ENCODE peak calls at places on chromosome 11, in ten cellular contexts. One of them, this sample, is unnamed.

GRCh38 chr11:76690736-76691135 is 20.2 kb upstream of the LRRC32 start:
- DNase-seq in MM.1S: no peak
- DNase-seq in stomach: no peak
- DNase-seq in endodermal cell: no peak
- DNase-seq in neural progenitor cell: no peak
- DNase-seq in transverse colon: no peak
- DNase-seq in fibroblast of lung: no peak
- DNase-seq in HCT116: no peak
- DNase-seq in PC-9: no peak
- DNase-seq in psoas muscle: no peak
- DNase-seq in this sample: peak

GRCh38 chr11:45982656-45983470 is 60.4 kb downstream of the LARGE2 start:
- DNase-seq in MM.1S: no peak
- DNase-seq in stomach: no peak
- DNase-seq in endodermal cell: peak
- DNase-seq in neural progenitor cell: peak
- DNase-seq in transverse colon: no peak
- DNase-seq in fibroblast of lung: peak
- DNase-seq in HCT116: peak
- DNase-seq in PC-9: no peak
- DNase-seq in psoas muscle: peak
- DNase-seq in this sample: peak

GRCh38 chr11:287821-288327 is 1.1 kb upstream of the PGGHG start:
- DNase-seq in MM.1S: no peak
- DNase-seq in stomach: no peak
- DNase-seq in endodermal cell: no peak
- DNase-seq in neural progenitor cell: peak
- DNase-seq in transverse colon: peak
- DNase-seq in fibroblast of lung: no peak
- DNase-seq in HCT116: no peak
- DNase-seq in PC-9: no peak
- DNase-seq in psoas muscle: peak
- DNase-seq in this sample: no peak

GRCh38 chr11:17972987-17973386 is 39.9 kb downstream of the SERGEF start:
- DNase-seq in MM.1S: no peak
- DNase-seq in stomach: no peak
- DNase-seq in endodermal cell: peak
- DNase-seq in neural progenitor cell: peak
- DNase-seq in transverse colon: peak
- DNase-seq in fibroblast of lung: peak
- DNase-seq in HCT116: peak
- DNase-seq in PC-9: peak
- DNase-seq in psoas muscle: peak
- DNase-seq in this sample: peak

GRCh38 chr11:72625746-72626636 is 48.2 kb downstream of the PDE2A start:
- DNase-seq in MM.1S: no peak
- DNase-seq in stomach: peak
- DNase-seq in endodermal cell: no peak
- DNase-seq in neural progenitor cell: no peak
- DNase-seq in transverse colon: peak
- DNase-seq in fibroblast of lung: no peak
- DNase-seq in HCT116: no peak
- DNase-seq in PC-9: no peak
- DNase-seq in psoas muscle: peak
- DNase-seq in this sample: no peak

GRCh38 chr11:72471005-72471898 is 36.9 kb upstream of the CLPB start:
- DNase-seq in MM.1S: peak
- DNase-seq in stomach: peak
- DNase-seq in endodermal cell: peak
- DNase-seq in neural progenitor cell: peak
- DNase-seq in transverse colon: peak
- DNase-seq in fibroblast of lung: peak
- DNase-seq in HCT116: peak
- DNase-seq in PC-9: peak
- DNase-seq in psoas muscle: peak
- DNase-seq in this sample: peak

GRCh38 chr11:26137651-26138050 is 194.3 kb upstream of the ANO3 start:
- DNase-seq in MM.1S: no peak
- DNase-seq in stomach: no peak
- DNase-seq in endodermal cell: no peak
- DNase-seq in neural progenitor cell: no peak
- DNase-seq in transverse colon: no peak
- DNase-seq in fibroblast of lung: no peak
- DNase-seq in HCT116: no peak
- DNase-seq in PC-9: no peak
- DNase-seq in psoas muscle: no peak
- DNase-seq in this sample: no peak

GRCh38 chr11:44927174-44927661 is 23.5 kb downstream of the TP53I11 start:
- DNase-seq in MM.1S: peak
- DNase-seq in stomach: peak
- DNase-seq in endodermal cell: peak
- DNase-seq in neural progenitor cell: peak
- DNase-seq in transverse colon: peak
- DNase-seq in fibroblast of lung: peak
- DNase-seq in HCT116: peak
- DNase-seq in PC-9: peak
- DNase-seq in psoas muscle: peak
- DNase-seq in this sample: peak

GRCh38 chr11:14607713-14608112 is 35.9 kb upstream of the PDE3B start:
- DNase-seq in MM.1S: no peak
- DNase-seq in stomach: no peak
- DNase-seq in endodermal cell: no peak
- DNase-seq in neural progenitor cell: no peak
- DNase-seq in transverse colon: no peak
- DNase-seq in fibroblast of lung: no peak
- DNase-seq in HCT116: no peak
- DNase-seq in PC-9: no peak
- DNase-seq in psoas muscle: no peak
- DNase-seq in this sample: no peak

GRCh38 chr11:132556316-132556715 is 976.0 kb downstream of the OPCML start:
- DNase-seq in MM.1S: no peak
- DNase-seq in stomach: no peak
- DNase-seq in endodermal cell: no peak
- DNase-seq in neural progenitor cell: no peak
- DNase-seq in transverse colon: no peak
- DNase-seq in fibroblast of lung: no peak
- DNase-seq in HCT116: no peak
- DNase-seq in PC-9: no peak
- DNase-seq in psoas muscle: no peak
- DNase-seq in this sample: no peak

GRCh38 chr11:44886765-44887164 is 63.9 kb downstream of the TP53I11 start:
- DNase-seq in MM.1S: no peak
- DNase-seq in stomach: no peak
- DNase-seq in endodermal cell: no peak
- DNase-seq in neural progenitor cell: no peak
- DNase-seq in transverse colon: no peak
- DNase-seq in fibroblast of lung: peak
- DNase-seq in HCT116: no peak
- DNase-seq in PC-9: no peak
- DNase-seq in psoas muscle: no peak
- DNase-seq in this sample: peak

GRCh38 chr11:133827556-133827955 is 17.8 kb downstream of the SPATA19 start:
- DNase-seq in MM.1S: no peak
- DNase-seq in stomach: no peak
- DNase-seq in endodermal cell: no peak
- DNase-seq in neural progenitor cell: no peak
- DNase-seq in transverse colon: no peak
- DNase-seq in fibroblast of lung: no peak
- DNase-seq in HCT116: no peak
- DNase-seq in PC-9: no peak
- DNase-seq in psoas muscle: no peak
- DNase-seq in this sample: no peak

DNA sequence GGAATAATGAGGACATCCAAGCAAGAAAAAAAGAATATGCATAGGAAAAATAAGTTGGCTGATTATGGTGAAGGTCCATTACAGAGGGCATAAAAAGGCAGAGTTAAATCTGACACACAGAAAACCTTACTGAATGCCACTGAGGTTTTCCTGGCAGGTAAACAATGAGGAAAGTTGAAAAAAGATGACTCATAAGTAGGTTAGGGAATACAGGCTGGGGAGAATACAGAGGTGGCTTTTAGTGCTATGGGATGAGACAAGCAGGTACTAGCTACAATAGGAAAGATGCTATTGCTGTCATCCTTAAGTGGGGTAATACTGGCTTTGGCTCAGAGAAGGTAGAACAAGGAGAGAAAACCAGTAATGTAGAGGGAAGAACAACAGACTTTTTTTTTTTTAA is 44.7 kb downstream of the CSTF3 start:
- DNase-seq in MM.1S: no peak
- DNase-seq in stomach: no peak
- DNase-seq in endodermal cell: no peak
- DNase-seq in neural progenitor cell: no peak
- DNase-seq in transverse colon: no peak
- DNase-seq in fibroblast of lung: peak
- DNase-seq in HCT116: peak
- DNase-seq in PC-9: peak
- DNase-seq in psoas muscle: no peak
- DNase-seq in this sample: no peak
- H3K27ac ChIP-seq in MM.1S: no peak
- H3K27ac ChIP-seq in stomach: no peak
- H3K27ac ChIP-seq in endodermal cell: no peak
- H3K27ac ChIP-seq in neural progenitor cell: no peak
- H3K27ac ChIP-seq in transverse colon: no peak
- H3K27ac ChIP-seq in fibroblast of lung: no peak
- H3K27ac ChIP-seq in HCT116: no peak
- H3K27ac ChIP-seq in PC-9: peak
- H3K27ac ChIP-seq in psoas muscle: no peak
- H3K27ac ChIP-seq in this sample: no peak

DNA sequence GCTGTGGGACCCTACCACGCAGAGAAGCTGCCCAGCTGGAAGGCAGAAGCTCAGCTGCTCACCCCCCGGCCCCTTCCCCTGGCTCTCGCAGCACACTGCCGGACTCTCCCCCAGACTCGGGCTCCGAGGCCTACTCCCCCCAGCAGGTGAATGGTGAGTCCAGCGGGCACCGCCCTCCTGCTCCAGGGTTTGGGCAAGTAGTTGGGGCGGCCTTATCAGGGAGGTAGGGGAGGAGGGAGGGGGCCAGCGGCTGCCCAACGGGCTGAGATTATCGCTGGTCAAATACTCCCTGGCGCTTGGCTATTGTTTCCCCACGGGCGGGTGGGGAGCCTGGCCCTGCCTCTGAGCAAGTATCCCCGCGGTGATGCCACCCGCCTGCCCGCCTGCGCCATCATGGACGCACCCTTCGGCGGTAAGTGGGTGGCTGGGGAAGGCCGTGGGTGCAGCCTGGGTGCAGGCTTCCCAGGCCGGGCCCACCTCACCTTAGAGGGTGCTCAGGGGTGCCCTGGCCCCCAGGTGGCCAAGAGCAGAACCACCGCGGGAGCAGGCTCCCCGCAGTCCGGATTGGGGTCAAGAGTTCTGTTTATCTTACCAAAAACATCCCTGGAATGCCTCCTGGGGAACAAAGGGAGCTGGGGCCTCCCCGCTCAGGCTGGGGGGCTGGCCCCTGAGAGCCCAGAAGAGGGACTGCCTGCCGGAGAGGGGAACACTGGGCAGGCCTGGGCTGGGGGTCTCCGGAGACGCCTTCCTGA is 16.9 kb downstream of the MYRF start:
- DNase-seq in MM.1S: no peak
- DNase-seq in stomach: peak
- DNase-seq in endodermal cell: no peak
- DNase-seq in neural progenitor cell: peak
- DNase-seq in transverse colon: no peak
- DNase-seq in fibroblast of lung: peak
- DNase-seq in HCT116: no peak
- DNase-seq in PC-9: no peak
- DNase-seq in psoas muscle: no peak
- DNase-seq in this sample: peak
- TF ChIP-seq CTCF in MM.1S: no peak
- TF ChIP-seq CTCF in stomach: peak
- TF ChIP-seq CTCF in endodermal cell: peak
- TF ChIP-seq CTCF in neural progenitor cell: peak
- TF ChIP-seq CTCF in transverse colon: no peak
- TF ChIP-seq CTCF in fibroblast of lung: peak
- TF ChIP-seq CTCF in HCT116: peak
- TF ChIP-seq CTCF in PC-9: peak
- TF ChIP-seq CTCF in psoas muscle: no peak
- TF ChIP-seq CTCF in this sample: peak

DNA sequence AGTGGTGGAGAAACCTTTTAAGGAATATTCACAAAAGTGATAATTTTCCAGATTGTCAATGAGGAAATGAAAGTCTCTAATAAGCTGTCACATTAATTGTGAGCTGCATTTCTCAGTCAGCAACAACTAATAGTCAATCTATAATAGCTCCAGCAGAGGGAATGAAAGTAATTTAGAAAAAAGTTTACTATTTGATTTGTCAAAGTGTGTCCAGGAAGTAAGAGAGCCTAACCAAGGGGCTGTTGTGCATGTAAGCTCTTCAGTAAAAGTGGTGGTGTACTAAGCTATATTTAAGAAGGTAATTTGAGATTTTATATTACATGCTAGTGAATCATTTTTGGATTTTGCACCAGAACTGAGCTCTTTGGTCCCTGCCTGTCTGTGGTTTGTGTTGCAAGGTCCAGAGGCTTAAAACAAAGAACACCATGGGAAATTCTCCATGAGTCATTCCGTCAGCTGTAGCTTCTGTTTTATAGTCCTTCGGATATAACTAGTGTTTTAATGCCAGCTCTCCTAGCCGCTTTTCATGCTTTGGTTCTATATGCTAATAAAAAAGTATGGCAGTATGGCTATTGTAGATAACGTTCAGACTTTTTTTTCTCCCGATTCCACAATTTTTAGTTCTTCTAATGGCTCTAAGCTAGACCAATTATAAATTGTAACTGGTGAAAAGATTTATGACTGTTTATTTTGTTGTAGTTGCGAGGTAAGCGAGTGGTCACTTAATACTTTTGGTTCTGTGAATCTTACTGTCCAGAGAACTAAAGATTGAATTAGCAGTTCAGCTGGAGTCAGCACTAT is 64.6 kb downstream of the ARHGEF12 start:
- DNase-seq in MM.1S: no peak
- DNase-seq in stomach: no peak
- DNase-seq in endodermal cell: no peak
- DNase-seq in neural progenitor cell: no peak
- DNase-seq in transverse colon: peak
- DNase-seq in fibroblast of lung: peak
- DNase-seq in HCT116: peak
- DNase-seq in PC-9: peak
- DNase-seq in psoas muscle: no peak
- DNase-seq in this sample: peak
- H3K27ac ChIP-seq in MM.1S: no peak
- H3K27ac ChIP-seq in stomach: peak
- H3K27ac ChIP-seq in endodermal cell: peak
- H3K27ac ChIP-seq in neural progenitor cell: no peak
- H3K27ac ChIP-seq in transverse colon: peak
- H3K27ac ChIP-seq in fibroblast of lung: peak
- H3K27ac ChIP-seq in HCT116: peak
- H3K27ac ChIP-seq in PC-9: peak
- H3K27ac ChIP-seq in psoas muscle: peak
- H3K27ac ChIP-seq in this sample: no peak

GRCh38 chr11:112797653-112798293 is 163.4 kb upstream of the NCAM1 start:
- DNase-seq in MM.1S: peak
- DNase-seq in stomach: peak
- DNase-seq in endodermal cell: peak
- DNase-seq in neural progenitor cell: peak
- DNase-seq in transverse colon: no peak
- DNase-seq in fibroblast of lung: peak
- DNase-seq in HCT116: no peak
- DNase-seq in PC-9: no peak
- DNase-seq in psoas muscle: no peak
- DNase-seq in this sample: no peak
- TF ChIP-seq CTCF in MM.1S: peak
- TF ChIP-seq CTCF in stomach: peak
- TF ChIP-seq CTCF in endodermal cell: peak
- TF ChIP-seq CTCF in neural progenitor cell: peak
- TF ChIP-seq CTCF in transverse colon: no peak
- TF ChIP-seq CTCF in fibroblast of lung: peak
- TF ChIP-seq CTCF in HCT116: peak
- TF ChIP-seq CTCF in PC-9: peak
- TF ChIP-seq CTCF in psoas muscle: peak
- TF ChIP-seq CTCF in this sample: peak

This sample was measured in AG04450.